ENCODE peak calls at places on chromosome 10, in six cellular contexts. B is neuronal stem cell, V is H9, A is IMR-90, H is trophoblast cell, N is H1. M is an unnamed sample.

GRCh38 chr10:103778358-103779139 is 76.8 kb downstream of the SH3PXD2A start:
- DNase-seq in B (no peak), V (no peak), A (no peak), H (no peak), N (no peak), M (peak; percentile 67)

GRCh38 chr10:672139-672538 is 17.3 kb downstream of the DIP2C start:
- DNase-seq in B (no peak), V (no peak), A (no peak), H (no peak), N (no peak), M (no peak)

GRCh38 chr10:116879817-116880216 is 30.5 kb downstream of the ENO4 start:
- DNase-seq in B (peak; percentile 51), V (no peak), A (no peak), H (no peak), N (no peak), M (no peak)

GRCh38 chr10:99740933-99741559 is 9.0 kb downstream of the CUTC start:
- DNase-seq in B (no peak), V (no peak), A (no peak), H (no peak), N (no peak), M (no peak)

GRCh38 chr10:62224606-62225005 is 44.0 kb downstream of the RTKN2 start:
- DNase-seq in B (no peak), V (no peak), A (peak; percentile 78), H (peak; percentile 76), N (no peak), M (peak; percentile 92)

GRCh38 chr10:44958897-44959242 is 732 bp upstream of the RASSF4 start:
- DNase-seq in B (no peak), V (no peak), A (no peak), H (no peak), N (no peak), M (no peak)

GRCh38 chr10:74813371-74813770 is 13.0 kb upstream of the KAT6B start:
- DNase-seq in B (no peak), V (peak; percentile 52), A (no peak), H (no peak), N (peak; percentile 71), M (peak; percentile 44)

GRCh38 chr10:14569274-14570060 is 205.2 kb downstream of the FAM107B start:
- DNase-seq in B (no peak), V (peak; percentile 9), A (no peak), H (no peak), N (no peak), M (no peak)

GRCh38 chr10:677750-678661 is 11.5 kb downstream of the DIP2C start:
- DNase-seq in B (no peak), V (no peak), A (no peak), H (no peak), N (no peak), M (no peak)

GRCh38 chr10:106355450-106355849 is 809.1 kb downstream of the SORCS1 start:
- DNase-seq in B (no peak), V (peak; percentile 45), A (no peak), H (no peak), N (peak; percentile 60), M (peak; percentile 44)

GRCh38 chr10:96740579-96741281 is 20.4 kb upstream of the PIK3AP1 start:
- DNase-seq in B (no peak), V (no peak), A (no peak), H (no peak), N (no peak), M (no peak)

GRCh38 chr10:124242791-124243190 is 149.4 kb upstream of the CHST15 start:
- DNase-seq in B (no peak), V (no peak), A (no peak), H (no peak), N (no peak), M (no peak)

GRCh38 chr10:66860376-66860945 is 65.4 kb upstream of the LRRTM3 start:
- DNase-seq in B (no peak), V (no peak), A (no peak), H (no peak), N (no peak), M (no peak)

GRCh38 chr10:110857265-110858158 is 14.2 kb upstream of the PDCD4 start:
- DNase-seq in B (no peak), V (no peak), A (peak; percentile 84), H (peak; percentile 93), N (peak; percentile 35), M (peak; percentile 82)

GRCh38 chr10:121853950-121854349 is 73.9 kb downstream of the ATE1 start:
- DNase-seq in B (no peak), V (no peak), A (no peak), H (no peak), N (no peak), M (no peak)

GRCh38 chr10:27687326-27687725 is 58.3 kb downstream of the MKX start:
- DNase-seq in B (no peak), V (no peak), A (peak; percentile 49), H (no peak), N (no peak), M (no peak)

GRCh38 chr10:34187201-34187600 is 627.9 kb downstream of the PARD3 start:
- DNase-seq in B (no peak), V (no peak), A (peak; percentile 13), H (no peak), N (no peak), M (no peak)
- H3K4me2 ChIP-seq in B (no peak overlapping the region), V (no peak overlapping the region), A (no peak overlapping the region), H (no peak overlapping the region), N (peak overlapping the region; percentile 30), M (no peak overlapping the region)

DNA sequence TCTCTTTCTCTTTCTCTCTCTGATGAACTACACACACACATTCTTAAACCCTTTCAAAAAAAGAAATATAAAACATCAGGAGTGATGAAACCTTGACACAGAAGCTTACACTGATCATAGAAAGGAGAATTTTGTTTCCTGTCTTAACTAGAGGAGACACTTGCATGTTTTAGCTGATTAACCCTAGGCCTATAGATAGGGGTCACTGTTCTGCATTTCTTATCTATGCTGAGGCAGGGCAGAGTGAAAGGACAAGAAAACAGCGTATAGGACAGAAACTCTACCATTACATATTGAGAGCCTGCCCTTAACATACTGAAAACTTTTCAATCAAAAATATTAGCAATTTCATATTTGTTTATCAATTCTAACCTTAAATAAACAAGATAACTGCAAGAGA is 680.6 kb upstream of the MBL2 start:
- DNase-seq in B (no peak), V (no peak), A (no peak), H (no peak), N (no peak), M (peak; percentile 84)
- H2BK5ac ChIP-seq in B (no peak overlapping the region), V (no peak overlapping the region), A (no peak overlapping the region), H (no peak overlapping the region), N (no peak overlapping the region), M (no peak overlapping the region)

GRCh38 chr10:72330059-72330426 is 24.7 kb downstream of the DNAJB12 start:
- DNase-seq in B (no peak), V (no peak), A (no peak), H (no peak), N (no peak), M (no peak)

GRCh38 chr10:72328045-72328828 is 26.5 kb downstream of the DNAJB12 start:
- DNase-seq in B (no peak), V (peak; percentile 78), A (peak; percentile 57), H (peak; percentile 49), N (peak; percentile 84), M (peak; percentile 81)

GRCh38 chr10:72328829-72329204 is 25.9 kb downstream of the DNAJB12 start:
- DNase-seq in B (no peak), V (no peak), A (no peak), H (no peak), N (no peak), M (no peak)

GRCh38 chr10:72331575-72332422 is 22.9 kb downstream of the DNAJB12 start:
- DNase-seq in B (peak; percentile 80), V (peak; percentile 99), A (peak; percentile 31), H (peak; percentile 39), N (peak; percentile 88), M (peak; percentile 97)

DNA sequence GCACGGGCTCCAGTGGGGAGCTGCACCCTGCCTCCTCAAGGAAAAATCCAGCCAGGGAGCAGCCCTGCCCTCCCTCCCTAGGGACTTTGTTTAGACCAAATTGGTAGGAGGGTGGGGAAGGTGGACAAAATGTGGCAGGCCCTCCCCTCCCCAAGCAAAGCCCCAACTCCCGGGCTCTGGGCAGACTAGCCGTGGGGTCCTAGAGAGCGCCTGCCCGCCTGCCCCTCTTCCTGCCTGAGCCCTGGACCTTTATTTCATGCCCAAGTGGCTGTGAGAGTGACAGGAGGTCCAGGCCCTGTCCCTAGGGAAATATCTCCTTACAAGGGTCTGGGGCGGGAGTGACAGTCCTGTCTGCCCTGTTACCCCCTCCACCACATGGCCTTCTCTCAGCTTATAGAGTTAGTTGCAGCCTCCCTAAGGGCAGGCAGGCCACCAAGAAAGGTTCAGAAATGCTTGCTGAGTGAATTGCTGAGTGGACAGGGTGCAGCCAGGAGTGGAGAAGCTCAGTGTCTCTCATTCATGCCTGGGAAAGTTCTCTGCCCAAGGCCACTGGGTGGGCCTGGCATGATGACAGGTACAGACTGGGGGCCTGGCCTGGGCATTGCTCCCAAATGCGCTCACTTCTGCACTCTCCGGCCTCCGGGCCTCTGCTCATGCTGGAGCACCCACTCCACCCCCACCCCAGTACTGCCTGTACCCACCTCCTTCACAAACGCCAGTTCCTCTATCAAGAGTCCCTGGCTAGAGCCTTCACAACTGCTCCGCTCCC is 25.2 kb downstream of the DNAJB12 start:
- DNase-seq in B (no peak), V (no peak), A (no peak), H (no peak), N (no peak), M (no peak)
- H3K4me2 ChIP-seq in B (no peak overlapping the region), V (no peak overlapping the region), A (no peak overlapping the region), H (no peak overlapping the region), N (no peak overlapping the region), M (no peak overlapping the region)

GRCh38 chr10:12349628-12350166 is 350 bp downstream of the CAMK1D start:
- DNase-seq in B (no peak), V (no peak), A (no peak), H (no peak), N (no peak), M (no peak)

GRCh38 chr10:12350167-12350872 is 973 bp downstream of the CAMK1D start:
- DNase-seq in B (peak; percentile 33), V (peak; percentile 45), A (peak; percentile 45), H (no peak), N (no peak), M (peak; percentile 82)

GRCh38 chr10:12348341-12348869 is 942 bp upstream of the CAMK1D start:
- DNase-seq in B (no peak), V (no peak), A (no peak), H (no peak), N (peak; percentile 71), M (no peak)

GRCh38 chr10:12350925-12351324 is 1.6 kb downstream of the CAMK1D start:
- DNase-seq in B (no peak), V (no peak), A (no peak), H (no peak), N (no peak), M (no peak)

GRCh38 chr10:12348870-12349627 is at the start of gene CAMK1D:
- DNase-seq in B (peak; percentile 69), V (peak; percentile 85), A (peak; percentile 66), H (no peak), N (peak; percentile 86), M (peak; percentile 92)
- H2BK5ac ChIP-seq in B (no peak within 1 kb of the TSS), V (no peak within 1 kb of the TSS), A (no peak within 1 kb of the TSS), H (no peak within 1 kb of the TSS), N (peak within 1 kb of the TSS; percentile 11), M (no peak within 1 kb of the TSS)

GRCh38 chr10:132227851-132228390 is 41.2 kb downstream of the DPYSL4 start:
- DNase-seq in B (no peak), V (no peak), A (no peak), H (no peak), N (no peak), M (no peak)
- H3K4me2 ChIP-seq in B (no peak overlapping the region), V (no peak overlapping the region), A (no peak overlapping the region), H (no peak overlapping the region), N (no peak overlapping the region), M (no peak overlapping the region)